ENCODE peak calls at places on chromosomes 7 and 10, in four cellular contexts. H, X, C and A are unnamed samples.

GRCh38 chr10:70715853-70716795 is 43.8 kb downstream of the ADAMTS14 start:
- DNase-seq in X (peak), C (no peak), H (no peak), A (no peak)

GRCh38 chr10:21831986-21832735 is 171.4 kb downstream of the DNAJC1 start:
- DNase-seq in X (peak), H (no peak), C (no peak), A (no peak)

GRCh38 chr10:91590904-91591791 is 41.7 kb downstream of the PPP1R3C start:
- DNase-seq in C (no peak), X (peak), H (no peak), A (no peak)

GRCh38 chr10:11288302-11288701 is 270.6 kb downstream of the CELF2 start:
- DNase-seq in X (no peak), H (no peak), C (no peak), A (no peak)

GRCh38 chr10:113524539-113525490 is 28.0 kb upstream of the HABP2 start:
- DNase-seq in C (no peak), X (no peak), H (no peak), A (no peak)

GRCh38 chr10:60669491-60669890 is 108.8 kb upstream of the CDK1 start:
- DNase-seq in H (no peak), C (no peak), X (no peak), A (no peak)

GRCh38 chr7:106045592-106045991 is 66.5 kb downstream of the SYPL1 start:
- DNase-seq in H (no peak), X (peak), C (no peak), A (no peak)

GRCh38 chr7:36871863-36872262 is 147.6 kb upstream of the AOAH start:
- DNase-seq in X (peak), C (no peak), H (no peak), A (peak)

GRCh38 chr10:98097611-98098010 is 36.8 kb upstream of the R3HCC1L start:
- DNase-seq in C (no peak), H (no peak), X (no peak), A (no peak)

GRCh38 chr10:95540514-95541052 is 20.6 kb downstream of the SORBS1 start:
- DNase-seq in X (no peak), C (no peak), H (no peak), A (no peak)

GRCh38 chr10:2981361-2981801 is 86.0 kb upstream of the PFKP start:
- DNase-seq in C (no peak), H (no peak), X (no peak), A (no peak)

GRCh38 chr10:14782691-14783363 is 8.1 kb upstream of the FAM107B start:
- DNase-seq in X (no peak), C (no peak), H (no peak), A (no peak)

GRCh38 chr10:122363311-122363710 is 11.2 kb upstream of the PLEKHA1 start:
- DNase-seq in H (no peak), X (no peak), C (no peak), A (no peak)

GRCh38 chr10:4902571-4903011 is 60.6 kb upstream of the AKR1C1 start:
- DNase-seq in H (peak), C (no peak), X (no peak), A (no peak)

GRCh38 chr10:97812696-97813095 is 36.9 kb upstream of the GOLGA7B start:
- DNase-seq in H (no peak), C (no peak), X (no peak), A (no peak)

GRCh38 chr10:28302012-28302667 is 724 bp downstream of the MPP7 start:
- DNase-seq in H (peak), X (no peak), C (no peak), A (no peak)

GRCh38 chr7:7554647-7555575 is 11.8 kb upstream of the MIOS start:
- DNase-seq in H (no peak), C (no peak), X (no peak), A (no peak)

GRCh38 chr10:44105643-44106042 is 279.3 kb downstream of the CXCL12 start:
- DNase-seq in H (no peak), X (no peak), C (no peak), A (no peak)

GRCh38 chr7:123687161-123687560 is 31.5 kb downstream of the LMOD2 start:
- DNase-seq in C (no peak), X (no peak), H (no peak), A (no peak)

GRCh38 chr7:119197172-119197871 is 972.8 kb downstream of the ANKRD7 start:
- DNase-seq in C (no peak), X (no peak), H (no peak), A (no peak)

GRCh38 chr7:117550625-117551024 is 70.8 kb downstream of the CFTR start:
- DNase-seq in H (no peak), C (no peak), X (no peak), A (peak)

GRCh38 chr7:35253680-35254495 is at the start of gene TBX20:
- DNase-seq in H (no peak), X (peak), C (no peak), A (peak)

GRCh38 chr7:151410405-151411390 is 860 bp upstream of the WDR86 start:
- DNase-seq in C (no peak), H (no peak), X (no peak), A (no peak)

GRCh38 chr10:29725133-29725720 is 90.5 kb upstream of the SVIL start:
- DNase-seq in X (no peak), C (no peak), H (no peak), A (no peak)

GRCh38 chr10:102452672-102453340 is 1.5 kb upstream of the C10orf95 start:
- DNase-seq in C (no peak), H (no peak), X (peak), A (no peak)
- H3K27ac ChIP-seq in C (no peak), H (peak), X (no peak), A (no peak)

GRCh38 chr10:112287844-112288243 is 4.6 kb downstream of the TECTB start:
- DNase-seq in X (no peak), C (no peak), H (no peak), A (no peak)
- TF ChIP-seq CTCF in X (no peak), C (no peak), H (no peak), A (no peak)

DNA sequence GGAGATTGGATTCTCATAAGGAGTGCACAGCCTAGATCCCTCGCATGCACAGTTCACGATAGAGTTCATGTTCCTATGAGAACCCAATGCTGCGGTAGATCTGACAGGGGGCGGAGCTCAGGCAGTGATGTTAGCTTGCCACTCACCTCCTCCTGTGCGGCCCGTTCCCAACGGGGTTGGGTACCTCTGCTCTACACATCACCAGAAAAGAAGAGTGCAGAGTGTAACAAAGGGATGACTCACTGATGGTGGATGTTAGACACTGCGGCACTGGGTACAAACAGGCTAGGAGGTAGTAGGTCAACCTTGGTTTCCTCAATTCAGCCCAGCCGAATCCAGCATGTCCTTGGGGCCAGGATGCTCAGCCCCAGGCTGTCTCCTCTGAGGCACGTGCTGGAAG is 66.8 kb upstream of the CHST15 start:
- DNase-seq in H (no peak), X (no peak), C (no peak), A (no peak)
- H3K27ac ChIP-seq in H (no peak), X (no peak), C (no peak), A (no peak)

GRCh38 chr10:48214701-48215100 is 59.8 kb downstream of the FRMPD2 start:
- DNase-seq in H (no peak), C (no peak), X (no peak), A (no peak)

GRCh38 chr10:48216744-48217143 is 57.8 kb downstream of the FRMPD2 start:
- DNase-seq in H (no peak), X (no peak), C (no peak), A (no peak)

GRCh38 chr10:48213047-48213446 is 61.4 kb downstream of the FRMPD2 start:
- DNase-seq in H (no peak), C (no peak), X (no peak), A (no peak)

GRCh38 chr10:48215983-48216505 is 58.5 kb downstream of the FRMPD2 start:
- DNase-seq in C (no peak), H (no peak), X (no peak), A (no peak)

DNA sequence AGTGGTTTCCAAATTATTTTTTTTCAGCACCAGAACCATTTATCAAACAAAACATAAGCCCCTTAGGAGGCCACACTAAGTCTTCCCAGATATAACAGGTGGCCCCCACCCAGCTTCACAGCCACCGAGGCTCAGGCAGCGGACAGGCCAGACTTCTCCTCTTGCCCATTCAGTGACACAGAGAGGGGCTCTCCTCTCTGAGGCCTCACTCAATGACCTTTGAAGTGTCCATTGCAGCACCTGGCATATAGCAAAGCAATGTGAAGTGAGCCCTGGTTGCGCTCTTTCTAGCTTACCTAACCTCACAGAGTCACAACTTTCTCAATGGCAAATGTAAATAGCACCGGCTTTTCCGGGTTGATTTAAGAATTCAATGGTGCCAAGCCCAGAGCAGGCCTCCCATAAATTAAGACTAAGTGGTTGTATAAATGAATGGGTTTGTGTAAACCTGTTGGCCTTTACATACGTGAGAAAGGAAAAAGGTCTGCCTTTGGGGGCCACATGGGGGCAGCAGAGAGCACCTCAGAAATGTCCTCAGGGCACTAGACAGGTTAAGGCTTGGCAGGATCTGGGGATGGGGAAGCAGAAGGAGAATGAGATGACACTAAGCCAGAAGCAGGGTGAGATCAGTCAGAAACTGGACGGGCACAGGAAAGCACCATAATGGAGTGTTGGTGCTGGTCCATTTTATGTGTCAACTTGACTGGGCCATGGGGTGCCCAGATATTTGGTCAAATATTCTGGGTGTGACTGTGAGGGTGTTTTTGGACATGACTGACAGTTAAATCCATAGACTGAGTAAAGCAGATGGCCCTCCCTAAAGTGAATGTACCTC is 59.1 kb downstream of the FRMPD2 start:
- DNase-seq in X (peak), H (no peak), C (peak), A (peak)
- TF ChIP-seq CTCF in X (peak), H (no peak), C (peak), A (peak)

DNA sequence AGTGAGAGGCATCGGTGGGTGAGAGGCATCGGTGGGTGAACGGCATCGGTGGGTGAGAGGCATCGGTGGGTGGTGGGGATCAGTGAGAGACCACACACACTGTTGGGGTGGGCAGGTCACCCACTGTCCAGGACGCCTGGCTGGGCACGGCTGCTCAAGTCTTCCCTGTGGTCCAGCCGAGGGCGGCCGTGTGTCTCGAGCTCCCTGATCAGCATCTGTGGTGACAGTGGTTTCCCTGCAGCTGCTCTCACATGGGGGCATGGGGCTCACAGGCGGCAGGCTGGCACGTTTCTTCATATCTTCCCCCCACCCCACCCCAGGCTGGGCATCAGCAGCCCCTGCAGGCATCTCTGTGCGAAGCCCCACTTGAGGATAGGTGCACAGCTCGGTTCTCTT is 78.2 kb downstream of the NKX6-2 start:
- DNase-seq in C (no peak), X (no peak), H (no peak), A (no peak)
- H3K27ac ChIP-seq in C (no peak), X (no peak), H (no peak), A (no peak)

GRCh38 chr10:68406111-68406814 is 814 bp downstream of the RUFY2 start:
- DNase-seq in H (no peak), X (peak), C (peak), A (peak)

GRCh38 chr10:68402271-68402670 is 4.8 kb downstream of the RUFY2 start:
- DNase-seq in X (peak), H (no peak), C (no peak), A (no peak)

GRCh38 chr10:68408898-68409518 is 1.9 kb upstream of the RUFY2 start:
- DNase-seq in H (no peak), X (no peak), C (no peak), A (no peak)

GRCh38 chr10:68403701-68404100 is 3.4 kb downstream of the RUFY2 start:
- DNase-seq in C (no peak), H (no peak), X (no peak), A (no peak)

GRCh38 chr10:68406815-68407585 is at the start of gene RUFY2:
- DNase-seq in C (peak), X (peak), H (peak), A (peak)
- TF ChIP-seq CTCF in C (peak), X (peak), H (peak), A (peak)

GRCh38 chr10:6536102-6536501 is 44.0 kb downstream of the PRKCQ start:
- DNase-seq in X (no peak), H (no peak), C (no peak), A (no peak)
- H3K27ac ChIP-seq in X (no peak), H (no peak), C (peak), A (no peak)

DNA sequence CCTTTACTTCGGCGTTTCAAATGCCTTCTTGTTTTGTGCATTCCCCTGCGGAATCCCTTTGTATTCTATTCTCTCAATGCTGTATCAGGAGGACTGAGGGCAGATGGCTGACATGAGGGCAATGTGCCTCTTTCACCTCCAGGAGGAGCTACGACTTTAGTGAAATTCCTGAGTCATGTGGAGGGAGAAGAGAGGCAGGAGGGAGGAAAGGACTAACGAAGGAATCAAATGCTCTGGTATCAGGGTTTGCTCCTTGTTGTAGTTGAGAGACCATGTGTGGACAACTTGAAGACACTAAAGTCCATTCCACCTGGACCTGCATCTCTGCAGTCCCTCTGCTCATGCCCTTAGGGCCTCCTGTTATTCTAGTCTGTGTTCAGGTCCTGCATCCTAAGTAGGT is 40.2 kb upstream of the PRSS58 start:
- DNase-seq in X (no peak), H (no peak), C (peak), A (peak)
- TF ChIP-seq CTCF in X (peak), H (no peak), C (peak), A (peak)

GRCh38 chr10:22977751-22978150 is 49.9 kb downstream of the ARMC3 start:
- DNase-seq in C (no peak), X (no peak), H (no peak), A (no peak)
- H3K27ac ChIP-seq in C (no peak), X (no peak), H (no peak), A (no peak)